ENCODE peak calls at places on chromosomes 7 and 10, in four cellular contexts. R is cardiac fibroblast, L is right atrium auricular region, E is heart right ventricle. G is an unnamed sample.

GRCh38 chr10:102515724-102516123 is 12.0 kb downstream of the SUFU start:
- DNase-seq in R (no peak), L (no peak), E (no peak), G (no peak)

GRCh38 chr7:99860281-99861127 is 16.3 kb downstream of the OR2AE1 start:
- DNase-seq in E (no peak), R (peak), L (peak), G (peak)

GRCh38 chr10:120260446-120260845 is 196.6 kb upstream of the PLPP4 start:
- DNase-seq in R (no peak), E (no peak), L (no peak), G (no peak)

GRCh38 chr10:47095211-47095610 is 184.0 kb downstream of the PTPN20 start:
- DNase-seq in E (no peak), R (no peak), L (no peak), G (no peak)

GRCh38 chr10:119028900-119029612 is 458 bp upstream of the NANOS1 start:
- DNase-seq in R (peak), E (peak), L (peak), G (peak)

GRCh38 chr10:12708921-12709320 is 292.6 kb downstream of the CCDC3 start:
- DNase-seq in R (peak), L (no peak), E (no peak), G (no peak)

GRCh38 chr7:23298141-23298851 is 843 bp upstream of the MALSU1 start:
- DNase-seq in L (no peak), E (peak), R (peak), G (peak)

GRCh38 chr10:6871128-6871527 is 291.1 kb upstream of the PRKCQ start:
- DNase-seq in E (no peak), L (no peak), R (no peak), G (no peak)

GRCh38 chr10:48213047-48213446 is 61.4 kb downstream of the FRMPD2 start:
- DNase-seq in R (no peak), L (no peak), E (no peak), G (no peak)

GRCh38 chr7:39098506-39098905 is 120.8 kb downstream of the POU6F2 start:
- DNase-seq in R (no peak), E (no peak), L (no peak), G (no peak)

GRCh38 chr7:50978633-50979215 is 196.0 kb upstream of the GRB10 start:
- DNase-seq in R (peak), L (no peak), E (no peak), G (no peak)

GRCh38 chr10:62012318-62012717 is 110.8 kb downstream of the ARID5B start:
- DNase-seq in L (no peak), R (no peak), E (no peak), G (no peak)

GRCh38 chr10:35214607-35215020 is 88.0 kb downstream of the CREM start:
- DNase-seq in E (no peak), R (no peak), L (no peak), G (no peak)

GRCh38 chr7:100894860-100895700 is 608 bp downstream of the ACHE start:
- DNase-seq in L (no peak), E (no peak), R (no peak), G (no peak)

GRCh38 chr10:112124859-112125258 is 58.7 kb downstream of the GPAM start:
- DNase-seq in E (no peak), L (no peak), R (no peak), G (no peak)

GRCh38 chr7:2523941-2524807 is 4.6 kb downstream of the LFNG start:
- DNase-seq in R (peak), L (peak), E (peak), G (peak)

GRCh38 chr10:108399466-108399865 is 1235.0 kb upstream of the SORCS1 start:
- DNase-seq in L (no peak), E (no peak), R (no peak), G (no peak)

GRCh38 chr7:55366461-55367138 is 1.5 kb downstream of the LANCL2 start:
- DNase-seq in L (no peak), E (no peak), R (peak), G (peak)

GRCh38 chr10:108521827-108522503 is 1357.5 kb upstream of the SORCS1 start:
- DNase-seq in L (no peak), R (no peak), E (no peak), G (no peak)

GRCh38 chr7:122869260-122869659 is 17.0 kb downstream of the CADPS2 start:
- DNase-seq in E (no peak), L (no peak), R (no peak), G (no peak)

GRCh38 chr7:47373871-47374451 is 207.9 kb downstream of the TNS3 start:
- DNase-seq in R (no peak), E (no peak), L (no peak), G (no peak)

GRCh38 chr7:143924851-143925250 is 10.2 kb upstream of the OR2F2 start:
- DNase-seq in E (no peak), L (no peak), R (no peak), G (no peak)

GRCh38 chr10:110820321-110820814 is 51.4 kb upstream of the PDCD4 start:
- DNase-seq in L (peak), E (peak), R (no peak), G (peak)

GRCh38 chr10:60978287-60979115 is 34.5 kb upstream of the RHOBTB1 start:
- DNase-seq in L (no peak), R (peak), E (no peak), G (peak)

GRCh38 chr7:142088022-142088714 is 23.4 kb upstream of the MGAM2 start:
- DNase-seq in E (no peak), R (no peak), L (no peak), G (no peak)

GRCh38 chr7:24477807-24478655 is 95.2 kb upstream of the PALS2 start:
- DNase-seq in L (peak), E (no peak), R (peak), G (peak)

GRCh38 chr7:24980695-24981543 is 941 bp upstream of the OSBPL3 start:
- DNase-seq in R (peak), L (no peak), E (peak), G (peak)

GRCh38 chr10:125607689-125608290 is 75.2 kb downstream of the TEX36 start:
- DNase-seq in R (no peak), L (peak), E (no peak), G (no peak)

GRCh38 chr7:43501881-43502280 is 81.0 kb upstream of the STK17A start:
- DNase-seq in E (no peak), L (no peak), R (peak), G (peak)

GRCh38 chr7:140251824-140252555 is 75.2 kb upstream of the KDM7A start:
- DNase-seq in R (no peak), L (no peak), E (no peak), G (no peak)

GRCh38 chr10:22648547-22648961 is 65.8 kb downstream of the PIP4K2A start:
- DNase-seq in L (no peak), E (no peak), R (peak), G (peak)

GRCh38 chr10:124389613-124390361 is 28.9 kb downstream of the OAT start:
- DNase-seq in E (no peak), R (no peak), L (no peak), G (no peak)
- H3K4me3 ChIP-seq in E (no peak), R (no peak), L (peak), G (no peak)

DNA sequence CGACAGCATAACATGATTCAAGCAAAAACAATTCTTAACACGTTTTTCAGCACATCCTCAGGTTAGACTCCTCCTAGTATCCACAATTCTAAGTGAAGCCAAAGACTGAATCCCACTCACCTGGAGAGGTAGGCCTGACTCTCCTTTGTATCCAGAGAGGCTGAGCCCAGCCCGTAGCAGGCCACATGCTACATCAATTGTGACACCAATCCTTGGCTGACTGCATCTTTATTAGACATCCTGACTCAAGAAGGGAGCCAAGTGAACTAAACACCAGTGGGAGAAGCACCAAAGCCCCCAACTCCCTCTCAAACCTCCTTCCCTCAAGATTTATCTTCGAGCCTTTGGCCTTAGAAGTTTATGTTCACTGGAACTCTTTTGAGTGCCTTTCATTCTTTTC is 125.5 kb upstream of the PDLIM1 start:
- DNase-seq in L (no peak), R (no peak), E (no peak), G (no peak)
- H3K4me3 ChIP-seq in L (peak), R (no peak), E (no peak), G (no peak)

GRCh38 chr7:129951076-129952011 is 1.4 kb downstream of the UBE2H start:
- DNase-seq in L (no peak), E (peak), R (no peak), G (no peak)
- H3K4me3 ChIP-seq in L (peak), E (peak), R (peak), G (peak)

GRCh38 chr10:103983367-103983911 is 16.5 kb downstream of the SLK start:
- DNase-seq in E (no peak), L (no peak), R (peak), G (peak)
- H3K4me3 ChIP-seq in E (no peak), L (no peak), R (no peak), G (no peak)

GRCh38 chr10:127195571-127196226 is 692 bp downstream of the INSYN2A start:
- DNase-seq in R (peak), E (no peak), L (no peak), G (peak)
- H3K4me3 ChIP-seq in R (peak), E (peak), L (peak), G (peak)

DNA sequence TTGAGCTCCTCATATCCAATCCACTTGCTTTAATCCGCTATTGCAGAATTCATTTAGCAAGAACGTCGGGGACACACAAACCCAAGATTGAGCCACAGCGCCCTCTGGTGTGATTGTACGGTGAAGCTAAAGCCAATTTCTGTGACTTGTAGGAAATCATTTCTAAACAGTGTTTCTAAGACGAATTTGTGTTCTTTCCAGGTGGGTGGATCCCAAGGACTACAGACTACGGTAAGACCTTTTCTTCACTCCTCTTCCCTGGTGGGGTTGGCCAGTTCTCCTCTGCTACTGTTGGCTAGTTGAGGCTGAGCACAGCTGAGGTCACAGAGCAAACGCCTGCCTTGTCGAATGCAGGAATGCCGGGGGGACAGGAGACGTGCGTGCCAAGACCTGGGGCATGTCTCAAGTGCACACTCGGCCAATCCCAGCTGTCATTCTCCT is 5.2 kb downstream of the DMBT1 start:
- DNase-seq in L (peak), R (peak), E (peak), G (peak)
- H3K4me3 ChIP-seq in L (peak), R (peak), E (no peak), G (peak)

GRCh38 chr7:149825567-149826343 is 12.4 kb upstream of the ZNF862 start:
- DNase-seq in R (no peak), L (no peak), E (no peak), G (no peak)
- H3K4me3 ChIP-seq in R (no peak), L (no peak), E (no peak), G (no peak)

GRCh38 chr10:71713135-71714040 is 6.2 kb downstream of the C10orf105 start:
- DNase-seq in L (peak), R (peak), E (peak), G (peak)
- H3K4me3 ChIP-seq in L (peak), R (no peak), E (no peak), G (peak)

GRCh38 chr10:26566525-26567348 is 128.6 kb downstream of the APBB1IP start:
- DNase-seq in R (no peak), E (no peak), L (no peak), G (no peak)

GRCh38 chr10:26571655-26572054 is 125.8 kb upstream of the PDSS1 start:
- DNase-seq in L (no peak), R (no peak), E (no peak), G (no peak)

GRCh38 chr10:26567349-26567721 is 129.2 kb downstream of the APBB1IP start:
- DNase-seq in E (no peak), R (no peak), L (no peak), G (no peak)
- H3K4me3 ChIP-seq in E (no peak), R (peak), L (peak), G (peak)

G was measured in fibroblast of pulmonary artery.